ENCODE peak calls at places on chromosomes 1 and 21, in five cellular contexts. L is A549, Z is left ventricle myocardium inferior, O is prostate gland, T is brain microvascular endothelial cell. Y is an unnamed sample.

GRCh38 chr1:111976332-111976731 is 13.1 kb downstream of the KCND3 start:
- DNase-seq in L (no peak), Z (no peak), O (peak), T (no peak), Y (no peak)

GRCh38 chr1:175191654-175192053 is 922 bp downstream of the KIAA0040 start:
- DNase-seq in L (no peak), Z (no peak), O (peak), T (no peak), Y (no peak)

GRCh38 chr1:172637522-172637921 is 21.4 kb upstream of the FASLG start:
- DNase-seq in L (no peak), Z (no peak), O (no peak), T (peak), Y (no peak)

GRCh38 chr1:245153645-245154428 is 948 bp upstream of the KIF26B start:
- DNase-seq in L (peak), Z (no peak), O (no peak), T (no peak), Y (peak)

GRCh38 chr1:25619101-25619890 is 2.7 kb downstream of the MAN1C1 start:
- DNase-seq in L (no peak), Z (peak), O (no peak), T (no peak), Y (peak)

GRCh38 chr1:14604414-14604813 is 5.9 kb downstream of the KAZN start:
- DNase-seq in L (no peak), Z (no peak), O (no peak), T (no peak), Y (no peak)

GRCh38 chr1:99685516-99686180 is 39.7 kb downstream of the PALMD start:
- DNase-seq in L (peak), Z (peak), O (peak), T (peak), Y (peak)

GRCh38 chr1:203172184-203173115 is 3.2 kb downstream of the MYBPH start:
- DNase-seq in L (peak), Z (peak), O (peak), T (peak), Y (peak)

GRCh38 chr1:221247050-221247449 is 367.8 kb downstream of the HLX start:
- DNase-seq in L (no peak), Z (no peak), O (no peak), T (no peak), Y (no peak)

GRCh38 chr1:234600418-234601216 is 9.4 kb downstream of the IRF2BP2 start:
- DNase-seq in L (peak), Z (peak), O (no peak), T (no peak), Y (no peak)

GRCh38 chr1:85258536-85259117 is 835 bp downstream of the C1orf52 start:
- DNase-seq in L (no peak), Z (no peak), O (no peak), T (no peak), Y (no peak)

GRCh38 chr1:57621776-57622175 is 197.9 kb upstream of the DAB1 start:
- DNase-seq in L (no peak), Z (no peak), O (no peak), T (no peak), Y (no peak)

GRCh38 chr21:37001446-37001845 is 5.1 kb upstream of the RIPPLY3 start:
- DNase-seq in L (no peak), Z (no peak), O (no peak), T (no peak), Y (no peak)

GRCh38 chr1:218346391-218347204 is 1.5 kb downstream of the TGFB2 start:
- DNase-seq in L (no peak), Z (no peak), O (no peak), T (no peak), Y (peak)

GRCh38 chr1:1926886-1927660 is 8.0 kb upstream of the TMEM52 start:
- DNase-seq in L (no peak), Z (no peak), O (no peak), T (no peak), Y (no peak)

GRCh38 chr21:46421756-46422555 is 36.7 kb upstream of the DIP2A start:
- DNase-seq in L (no peak), Z (no peak), O (no peak), T (no peak), Y (no peak)

GRCh38 chr1:162386292-162387225 is 5.0 kb downstream of the C1orf226 start:
- DNase-seq in L (no peak), Z (no peak), O (no peak), T (no peak), Y (no peak)

GRCh38 chr1:152182942-152183341 is 23.9 kb upstream of the RPTN start:
- DNase-seq in L (peak), Z (no peak), O (peak), T (peak), Y (no peak)

GRCh38 chr1:85307987-85308836 is 31.8 kb upstream of the BCL10 start:
- DNase-seq in L (peak), Z (peak), O (peak), T (peak), Y (peak)

GRCh38 chr1:17998889-17999288 is 108.7 kb upstream of the IGSF21 start:
- DNase-seq in L (peak), Z (no peak), O (no peak), T (no peak), Y (no peak)

GRCh38 chr1:119179051-119179450 is 38.6 kb upstream of the WARS2 start:
- DNase-seq in L (no peak), Z (no peak), O (no peak), T (no peak), Y (no peak)

GRCh38 chr21:33892853-33893252 is 22.8 kb downstream of the ATP5PO start:
- DNase-seq in L (peak), Z (no peak), O (no peak), T (no peak), Y (peak)

GRCh38 chr1:109787845-109788605 is 24.3 kb upstream of the EPS8L3 start:
- DNase-seq in L (no peak), Z (peak), O (no peak), T (no peak), Y (no peak)

GRCh38 chr1:214120951-214121350 is 133.2 kb downstream of the PROX1 start:
- DNase-seq in L (no peak), Z (no peak), O (no peak), T (no peak), Y (no peak)

GRCh38 chr1:167679714-167680113 is 42.1 kb upstream of the MPZL1 start:
- DNase-seq in L (no peak), Z (no peak), O (no peak), T (no peak), Y (no peak)

GRCh38 chr1:102191723-102192122 is 195.0 kb upstream of the OLFM3 start:
- DNase-seq in L (peak), Z (no peak), O (no peak), T (no peak), Y (peak)

GRCh38 chr1:89739013-89739843 is 81.6 kb upstream of the LRRC8D start:
- DNase-seq in L (peak), Z (no peak), O (no peak), T (peak), Y (no peak)

GRCh38 chr1:150808134-150808533 is at the start of gene CTSK:
- DNase-seq in L (no peak), Z (no peak), O (no peak), T (no peak), Y (no peak)

GRCh38 chr21:42373181-42373907 is 7.0 kb upstream of the TFF1 start:
- DNase-seq in L (no peak), Z (no peak), O (no peak), T (no peak), Y (no peak)

GRCh38 chr1:28775121-28775942 is 36.6 kb upstream of the OPRD1 start:
- DNase-seq in L (no peak), Z (peak), O (peak), T (peak), Y (peak)

GRCh38 chr1:62457955-62458354 is 21.1 kb downstream of the USP1 start:
- DNase-seq in L (no peak), Z (no peak), O (no peak), T (no peak), Y (no peak)

GRCh38 chr21:14862794-14863720 is 201.7 kb downstream of the NRIP1 start:
- DNase-seq in L (no peak), Z (no peak), O (no peak), T (no peak), Y (peak)
- TF ChIP-seq CTCF in L (peak), Z (peak), O (peak), T (peak), Y (peak)

GRCh38 chr1:91510754-91511153 is 10.1 kb downstream of the CDC7 start:
- DNase-seq in L (no peak), Z (no peak), O (no peak), T (no peak), Y (no peak)

GRCh38 chr1:91506071-91506470 is 5.4 kb downstream of the CDC7 start:
- DNase-seq in L (no peak), Z (no peak), O (no peak), T (no peak), Y (no peak)

GRCh38 chr1:91505086-91505485 is 4.4 kb downstream of the CDC7 start:
- DNase-seq in L (no peak), Z (no peak), O (no peak), T (no peak), Y (no peak)

GRCh38 chr1:91503975-91504530 is 3.4 kb downstream of the CDC7 start:
- DNase-seq in L (no peak), Z (no peak), O (no peak), T (no peak), Y (no peak)

GRCh38 chr1:91507330-91507729 is 6.7 kb downstream of the CDC7 start:
- DNase-seq in L (no peak), Z (no peak), O (no peak), T (no peak), Y (no peak)
- TF ChIP-seq CTCF in L (peak), Z (no peak), O (no peak), T (no peak), Y (no peak)

DNA sequence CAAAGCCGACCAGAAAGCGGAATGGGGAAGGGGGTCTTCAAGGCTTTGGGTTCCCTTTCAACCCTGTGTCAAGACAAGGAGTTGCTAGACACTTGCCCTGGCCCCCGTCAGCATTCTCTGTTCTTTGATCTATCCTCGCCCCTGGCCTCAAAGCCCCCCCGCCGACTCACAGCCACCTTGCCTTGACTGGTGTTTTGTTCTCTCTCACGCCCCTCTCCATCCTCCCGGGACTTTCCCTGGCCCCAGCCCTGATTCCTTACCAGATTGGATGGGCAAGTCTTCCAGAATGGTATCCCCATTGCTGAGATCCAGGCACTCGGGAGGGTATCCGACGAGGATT is 610 bp downstream of the YOD1 start:
- DNase-seq in L (no peak), Z (no peak), O (no peak), T (no peak), Y (no peak)
- TF ChIP-seq CTCF in L (no peak), Z (no peak), O (no peak), T (no peak), Y (no peak)

GRCh38 chr1:212456166-212456528 is 23.4 kb downstream of the NENF start:
- DNase-seq in L (no peak), Z (no peak), O (no peak), T (no peak), Y (no peak)
- TF ChIP-seq CTCF in L (no peak), Z (peak), O (no peak), T (no peak), Y (peak)

GRCh38 chr1:147492207-147492606 is 49.1 kb upstream of the BCL9 start:
- DNase-seq in L (no peak), Z (no peak), O (no peak), T (no peak), Y (no peak)

GRCh38 chr1:147491098-147491497 is 50.2 kb upstream of the BCL9 start:
- DNase-seq in L (no peak), Z (no peak), O (no peak), T (no peak), Y (no peak)

GRCh38 chr1:147496044-147496443 is 45.3 kb upstream of the BCL9 start:
- DNase-seq in L (no peak), Z (no peak), O (no peak), T (no peak), Y (no peak)

GRCh38 chr1:147494998-147495580 is 46.2 kb upstream of the BCL9 start:
- DNase-seq in L (peak), Z (peak), O (peak), T (peak), Y (peak)

DNA sequence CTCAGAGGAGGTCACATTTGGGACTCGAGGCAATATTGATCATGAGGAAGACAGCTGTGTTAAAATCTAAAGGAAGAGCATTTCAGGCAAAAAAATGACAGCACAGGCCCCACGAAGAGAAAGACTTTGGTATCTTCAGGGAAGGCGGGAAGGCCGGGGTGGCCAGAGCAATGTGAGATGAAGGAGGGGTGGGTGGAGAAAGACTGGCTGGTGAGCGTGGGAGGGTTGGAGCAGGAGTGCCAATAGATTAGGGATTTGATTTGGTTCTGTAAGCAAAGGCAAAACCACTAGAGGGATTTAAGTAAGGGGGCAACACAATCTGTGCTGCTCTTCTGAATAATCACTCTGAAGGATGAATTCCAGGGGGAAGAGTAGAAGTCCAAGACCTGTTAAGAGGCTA is 48.0 kb upstream of the BCL9 start:
- DNase-seq in L (no peak), Z (no peak), O (no peak), T (no peak), Y (no peak)
- TF ChIP-seq CTCF in L (no peak), Z (no peak), O (no peak), T (no peak), Y (no peak)

DNA sequence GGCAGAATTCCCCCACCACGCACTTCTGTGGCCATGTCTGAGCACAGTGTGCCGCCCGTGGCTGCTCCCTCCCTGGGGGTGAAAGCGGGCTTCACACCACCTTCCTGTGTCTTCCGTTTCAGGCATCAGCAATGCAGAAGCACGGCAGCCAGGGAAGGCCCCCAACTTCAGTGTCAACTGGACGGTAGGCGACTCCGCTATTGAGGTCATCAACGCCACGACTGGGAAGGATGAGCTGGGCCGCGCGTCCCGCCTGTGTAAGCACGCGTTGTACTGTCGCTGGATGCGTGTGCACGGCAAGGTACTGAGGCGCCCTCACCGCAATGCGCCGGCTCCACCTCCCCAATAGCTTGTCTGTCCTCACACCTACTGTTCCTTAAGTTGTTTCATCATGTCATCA is 67.0 kb downstream of the POFUT2 start:
- DNase-seq in L (no peak), Z (no peak), O (no peak), T (no peak), Y (no peak)
- TF ChIP-seq CTCF in L (no peak), Z (no peak), O (no peak), T (no peak), Y (no peak)

DNA sequence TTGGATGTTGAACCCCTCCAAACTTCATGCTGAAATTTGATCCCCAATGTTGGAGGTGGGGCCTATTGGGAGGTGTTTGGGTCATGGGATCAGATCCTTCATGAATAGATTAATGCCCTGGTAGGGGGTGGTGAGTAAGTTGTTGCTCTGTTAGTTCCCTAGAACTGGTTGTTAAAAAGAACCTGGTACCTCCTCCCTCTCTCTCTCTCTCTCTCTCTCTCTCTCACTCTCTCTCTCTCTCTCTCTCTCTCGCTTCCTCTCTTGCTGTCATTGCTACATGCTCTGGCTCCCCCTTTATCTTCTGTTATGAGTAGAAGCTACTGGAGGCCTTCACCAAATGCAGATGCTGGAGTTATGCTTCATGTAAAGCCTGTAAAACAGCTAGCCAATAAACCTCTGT is 498.2 kb upstream of the NR5A2 start:
- DNase-seq in L (no peak), Z (no peak), O (no peak), T (no peak), Y (no peak)
- TF ChIP-seq CTCF in L (no peak), Z (no peak), O (no peak), T (no peak), Y (no peak)

Y was measured in nephron progenitor cell.